ENCODE peak calls at places on chromosomes 12 and 14, in ten cellular contexts. A, Z, T, H, P, R, O, D, J and W are unnamed samples.

GRCh38 chr12:2057041-2057792 is 4.4 kb downstream of the CACNA1C start:
- DNase-seq in A (no peak), Z (no peak), T (peak), H (peak), P (peak), R (no peak), O (peak), D (no peak), J (peak), W (no peak)

GRCh38 chr14:37599527-37600368 is 4.3 kb downstream of the TTC6 start:
- DNase-seq in A (no peak), Z (no peak), T (no peak), H (peak), P (no peak), R (no peak), O (no peak), D (no peak), J (no peak), W (no peak)

GRCh38 chr14:56463491-56463890 is 116.1 kb upstream of the TMEM260 start:
- DNase-seq in A (no peak), Z (no peak), T (no peak), H (no peak), P (no peak), R (no peak), O (no peak), D (no peak), J (no peak), W (no peak)

GRCh38 chr14:80978403-80978802 is 23.0 kb downstream of the TSHR start:
- DNase-seq in A (no peak), Z (no peak), T (no peak), H (no peak), P (no peak), R (no peak), O (no peak), D (no peak), J (no peak), W (no peak)

GRCh38 chr12:47033797-47034555 is 45.4 kb upstream of the PCED1B start:
- DNase-seq in A (no peak), Z (no peak), T (no peak), H (no peak), P (no peak), R (no peak), O (no peak), D (no peak), J (no peak), W (no peak)

GRCh38 chr12:118375348-118375747 is 1.0 kb upstream of the SUDS3 start:
- DNase-seq in A (no peak), Z (no peak), T (no peak), H (no peak), P (no peak), R (no peak), O (no peak), D (no peak), J (no peak), W (no peak)

GRCh38 chr12:98002887-98003493 is 512.4 kb upstream of the TMPO start:
- DNase-seq in A (no peak), Z (no peak), T (peak), H (peak), P (no peak), R (no peak), O (peak), D (peak), J (no peak), W (peak)

GRCh38 chr14:88960528-88960927 is 136.1 kb downstream of the TTC8 start:
- DNase-seq in A (no peak), Z (no peak), T (no peak), H (no peak), P (no peak), R (no peak), O (no peak), D (no peak), J (no peak), W (no peak)

GRCh38 chr14:22266141-22266442 is 322.9 kb downstream of the DAD1 start:
- DNase-seq in A (no peak), Z (no peak), T (peak), H (no peak), P (no peak), R (no peak), O (no peak), D (no peak), J (no peak), W (no peak)

GRCh38 chr12:13288937-13289643 is 92.6 kb downstream of the EMP1 start:
- DNase-seq in A (no peak), Z (no peak), T (no peak), H (no peak), P (no peak), R (no peak), O (no peak), D (no peak), J (peak), W (no peak)

GRCh38 chr14:37708481-37708880 is 113.1 kb downstream of the TTC6 start:
- DNase-seq in A (no peak), Z (no peak), T (peak), H (no peak), P (no peak), R (peak), O (no peak), D (no peak), J (no peak), W (no peak)

GRCh38 chr14:56159066-56159465 is 40.9 kb downstream of the PELI2 start:
- DNase-seq in A (no peak), Z (no peak), T (no peak), H (no peak), P (no peak), R (no peak), O (no peak), D (no peak), J (no peak), W (no peak)

GRCh38 chr12:25119020-25119419 is 75.9 kb downstream of the DNAI7 start:
- DNase-seq in A (no peak), Z (no peak), T (no peak), H (no peak), P (no peak), R (no peak), O (peak), D (no peak), J (no peak), W (no peak)

GRCh38 chr12:29164477-29165163 is 15.5 kb downstream of the FAR2 start:
- DNase-seq in A (no peak), Z (peak), T (peak), H (no peak), P (no peak), R (peak), O (peak), D (no peak), J (no peak), W (peak)

GRCh38 chr14:78029471-78030372 is 140.5 kb upstream of the NRXN3 start:
- DNase-seq in A (no peak), Z (no peak), T (no peak), H (peak), P (no peak), R (no peak), O (no peak), D (no peak), J (no peak), W (no peak)

GRCh38 chr12:78101181-78101876 is 270.6 kb downstream of the NAV3 start:
- DNase-seq in A (no peak), Z (no peak), T (no peak), H (no peak), P (no peak), R (no peak), O (no peak), D (no peak), J (no peak), W (no peak)

GRCh38 chr14:51738754-51739153 is 87.0 kb downstream of the FRMD6 start:
- DNase-seq in A (no peak), Z (no peak), T (no peak), H (peak), P (no peak), R (no peak), O (peak), D (no peak), J (no peak), W (no peak)

GRCh38 chr12:19185262-19185929 is 55.9 kb downstream of the PLEKHA5 start:
- DNase-seq in A (no peak), Z (no peak), T (no peak), H (no peak), P (no peak), R (no peak), O (no peak), D (no peak), J (no peak), W (no peak)

GRCh38 chr12:19183121-19183838 is 53.7 kb downstream of the PLEKHA5 start:
- DNase-seq in A (no peak), Z (no peak), T (peak), H (no peak), P (no peak), R (no peak), O (no peak), D (no peak), J (no peak), W (no peak)

GRCh38 chr12:19177754-19178153 is 48.2 kb downstream of the PLEKHA5 start:
- DNase-seq in A (no peak), Z (no peak), T (peak), H (no peak), P (no peak), R (no peak), O (no peak), D (no peak), J (no peak), W (no peak)

GRCh38 chr12:19179986-19180385 is 50.5 kb downstream of the PLEKHA5 start:
- DNase-seq in A (no peak), Z (no peak), T (no peak), H (no peak), P (no peak), R (no peak), O (no peak), D (no peak), J (no peak), W (no peak)

GRCh38 chr12:19181666-19182426 is 52.3 kb downstream of the PLEKHA5 start:
- DNase-seq in A (no peak), Z (no peak), T (no peak), H (no peak), P (no peak), R (no peak), O (no peak), D (no peak), J (no peak), W (no peak)
- TF ChIP-seq CTCF in A (no peak), Z (no peak), T (peak), H (no peak), P (peak), R (no peak), O (no peak), D (no peak), J (no peak), W (no peak)

GRCh38 chr12:19129486-19130223 is at the start of gene PLEKHA5:
- DNase-seq in A (peak), Z (no peak), T (peak), H (peak), P (peak), R (no peak), O (peak), D (peak), J (peak), W (no peak)
- TF ChIP-seq CTCF in A (no peak), Z (peak), T (peak), H (no peak), P (peak), R (no peak), O (no peak), D (no peak), J (no peak), W (no peak)

GRCh38 chr12:32822344-32822743 is 66.6 kb upstream of the YARS2 start:
- DNase-seq in A (no peak), Z (no peak), T (no peak), H (no peak), P (no peak), R (no peak), O (no peak), D (no peak), J (no peak), W (no peak)
- TF ChIP-seq CTCF in A (no peak), Z (no peak), T (no peak), H (no peak), P (no peak), R (no peak), O (no peak), D (no peak), J (no peak), W (no peak)

DNA sequence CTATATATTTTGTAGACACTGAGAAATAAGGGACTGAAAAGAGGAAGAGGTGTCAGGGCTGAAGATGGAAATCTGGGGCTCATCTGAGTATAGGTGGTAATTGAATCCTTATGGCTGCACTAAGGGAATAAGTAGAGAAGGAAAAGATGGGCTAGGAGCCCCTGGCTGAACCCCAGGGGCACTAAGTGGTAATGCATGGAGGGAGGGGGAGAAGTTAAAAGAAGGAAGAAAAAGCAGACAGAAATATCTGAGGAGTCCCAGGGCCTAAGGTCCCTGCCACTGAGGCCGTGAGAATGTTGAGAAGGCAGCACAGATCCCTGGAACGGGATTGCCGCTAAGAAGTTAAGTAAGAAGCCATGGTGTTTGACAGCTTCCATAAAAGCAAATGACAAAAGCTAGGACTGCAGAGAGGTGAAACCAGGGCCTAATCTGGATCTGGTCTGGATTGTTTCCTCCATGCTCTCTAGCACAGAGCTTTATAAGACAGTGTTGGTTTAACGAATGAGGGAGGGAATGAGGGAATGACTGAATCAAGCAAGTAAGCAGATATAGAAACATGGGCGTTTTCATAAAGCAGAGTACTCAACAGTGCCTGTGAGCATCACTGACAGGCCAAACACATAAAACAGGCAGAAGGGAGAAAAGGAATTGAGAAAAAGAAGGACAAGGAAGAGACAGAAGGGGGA is 92.9 kb downstream of the HMGA2 start:
- DNase-seq in A (no peak), Z (no peak), T (no peak), H (no peak), P (no peak), R (no peak), O (no peak), D (no peak), J (no peak), W (no peak)
- TF ChIP-seq CTCF in A (no peak), Z (no peak), T (no peak), H (no peak), P (no peak), R (no peak), O (no peak), D (no peak), J (no peak), W (no peak)

GRCh38 chr14:99667045-99667444 is 17.1 kb upstream of the CYP46A1 start:
- DNase-seq in A (no peak), Z (no peak), T (no peak), H (no peak), P (no peak), R (no peak), O (no peak), D (no peak), J (no peak), W (no peak)

GRCh38 chr14:99666533-99666932 is 17.6 kb upstream of the CYP46A1 start:
- DNase-seq in A (no peak), Z (no peak), T (no peak), H (no peak), P (no peak), R (no peak), O (no peak), D (no peak), J (no peak), W (no peak)

GRCh38 chr14:99664636-99665273 is 19.3 kb upstream of the CYP46A1 start:
- DNase-seq in A (no peak), Z (no peak), T (no peak), H (no peak), P (no peak), R (no peak), O (no peak), D (no peak), J (no peak), W (no peak)

GRCh38 chr14:99662846-99663245 is 17.9 kb downstream of the HHIPL1 start:
- DNase-seq in A (no peak), Z (no peak), T (no peak), H (no peak), P (no peak), R (no peak), O (no peak), D (no peak), J (no peak), W (no peak)

DNA sequence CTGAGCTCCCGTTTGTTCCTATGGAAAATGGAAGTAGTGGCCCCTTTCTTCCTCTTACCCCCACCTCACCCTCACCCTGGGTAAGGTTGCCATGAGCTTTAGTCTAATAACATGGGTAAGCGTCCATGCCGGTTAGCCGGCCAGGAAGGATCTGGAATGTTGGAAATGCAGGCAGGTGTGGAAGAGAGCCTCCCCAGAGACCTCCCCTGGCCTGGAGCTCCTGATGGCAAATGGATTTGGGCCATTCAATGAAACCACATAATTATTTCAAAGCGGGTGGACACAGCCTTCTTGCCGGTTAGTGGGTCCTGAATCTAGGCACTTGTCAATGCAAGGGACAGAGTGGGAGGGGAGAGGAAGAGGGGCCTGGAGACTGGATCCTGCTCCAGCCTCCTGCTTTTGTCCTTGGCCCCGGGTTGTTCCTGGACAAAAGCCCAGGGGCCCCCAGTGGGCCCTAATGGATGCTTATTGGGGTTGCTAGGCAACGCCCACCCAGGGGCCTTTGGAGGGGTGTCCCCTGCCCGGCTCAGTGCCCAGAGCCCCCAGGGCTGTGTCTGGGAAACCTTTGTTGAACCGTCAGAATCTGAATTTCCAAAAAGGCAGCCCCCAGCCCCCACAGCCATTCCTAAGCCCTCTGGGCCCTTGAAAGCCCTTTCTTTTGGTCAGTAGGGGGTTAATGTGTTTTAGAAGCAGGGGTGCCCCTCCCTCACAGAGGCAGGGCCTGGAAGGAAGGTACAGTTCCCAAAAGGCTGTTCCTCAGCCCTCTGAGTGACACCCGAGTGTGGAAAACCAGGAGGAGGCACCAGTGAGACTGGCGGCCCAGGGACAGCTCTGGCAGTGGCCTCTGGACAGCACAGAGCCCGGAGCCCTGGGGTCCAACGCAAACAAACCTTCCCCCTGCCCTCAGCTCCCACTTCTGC is 19.0 kb downstream of the HHIPL1 start:
- DNase-seq in A (no peak), Z (no peak), T (no peak), H (peak), P (no peak), R (no peak), O (no peak), D (no peak), J (no peak), W (no peak)
- TF ChIP-seq CTCF in A (no peak), Z (no peak), T (no peak), H (no peak), P (no peak), R (no peak), O (no peak), D (no peak), J (no peak), W (no peak)

DNA sequence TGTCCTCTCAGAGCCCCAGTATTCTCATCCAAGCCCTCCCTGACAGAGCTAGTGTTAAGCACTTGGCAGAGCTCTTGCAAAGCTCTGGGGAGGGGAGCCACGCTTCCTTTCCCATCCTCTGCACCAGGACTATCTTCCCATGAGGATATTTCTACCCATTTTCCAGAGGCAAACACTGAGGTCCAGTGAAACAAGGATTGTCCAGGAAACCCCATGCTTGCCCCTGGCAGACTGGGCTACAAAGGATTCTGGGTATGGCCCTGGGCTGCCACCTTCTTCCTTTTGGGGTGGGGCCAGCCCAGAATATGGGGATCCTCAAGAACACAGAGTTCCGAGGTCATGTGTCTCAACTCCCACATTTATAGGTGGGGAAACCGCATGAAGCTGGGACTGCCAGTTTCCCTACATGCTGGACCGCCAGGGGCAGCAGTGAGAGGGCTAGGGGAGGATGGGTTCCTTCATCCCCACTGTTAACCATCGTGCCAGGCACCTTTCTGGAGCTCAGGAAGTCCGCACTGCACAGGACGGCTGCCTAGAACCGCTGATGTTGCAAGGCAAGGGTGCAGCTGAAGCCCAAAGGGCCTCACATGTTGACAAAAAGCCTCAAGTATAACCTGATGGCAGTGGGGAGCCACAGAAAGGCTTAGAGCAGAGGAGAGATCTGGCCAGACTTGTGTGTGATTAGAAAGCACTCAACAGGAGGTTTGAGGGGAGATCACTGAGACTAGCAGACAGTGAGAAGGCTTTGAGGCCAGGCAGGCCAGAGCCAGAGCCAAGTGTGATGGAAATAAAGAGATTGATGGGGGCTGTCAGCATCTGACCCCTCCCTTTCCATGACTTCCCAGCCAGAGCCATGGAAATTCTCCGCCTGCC is 5.5 kb upstream of the CCDC85C start:
- DNase-seq in A (no peak), Z (no peak), T (peak), H (no peak), P (no peak), R (no peak), O (no peak), D (no peak), J (no peak), W (no peak)
- TF ChIP-seq CTCF in A (no peak), Z (no peak), T (peak), H (no peak), P (no peak), R (no peak), O (peak), D (no peak), J (no peak), W (peak)

GRCh38 chr14:58884442-58884841 is 246.7 kb downstream of the DACT1 start:
- DNase-seq in A (no peak), Z (no peak), T (no peak), H (no peak), P (no peak), R (no peak), O (no peak), D (no peak), J (no peak), W (no peak)
- TF ChIP-seq CTCF in A (no peak), Z (peak), T (peak), H (no peak), P (peak), R (peak), O (peak), D (no peak), J (no peak), W (peak)

DNA sequence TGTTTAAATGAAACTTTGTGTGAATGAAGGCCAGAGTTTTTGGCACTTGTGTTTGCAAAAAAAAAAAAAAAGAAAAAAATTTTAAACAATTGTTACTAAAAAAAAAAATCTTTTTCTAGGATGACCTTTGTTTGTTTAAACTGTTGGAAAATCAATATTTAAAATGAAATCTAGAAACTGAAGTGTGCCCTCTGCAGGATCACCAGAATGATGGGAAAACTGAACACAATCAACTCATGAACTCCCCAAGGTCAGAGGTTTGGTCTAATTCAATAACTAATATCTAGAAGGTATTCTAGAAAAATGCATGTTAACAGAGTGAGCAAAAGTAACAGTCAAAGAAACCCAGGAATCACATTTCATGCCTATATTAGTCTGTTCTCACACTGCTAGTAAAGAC is 448.9 kb downstream of the FLRT2 start:
- DNase-seq in A (no peak), Z (no peak), T (no peak), H (no peak), P (no peak), R (no peak), O (no peak), D (no peak), J (no peak), W (no peak)
- TF ChIP-seq CTCF in A (no peak), Z (no peak), T (no peak), H (no peak), P (no peak), R (no peak), O (no peak), D (no peak), J (no peak), W (no peak)

GRCh38 chr14:32469388-32470160 is 140.5 kb downstream of the AKAP6 start:
- DNase-seq in A (no peak), Z (peak), T (peak), H (no peak), P (no peak), R (no peak), O (peak), D (no peak), J (no peak), W (no peak)
- TF ChIP-seq CTCF in A (no peak), Z (peak), T (peak), H (no peak), P (peak), R (peak), O (peak), D (no peak), J (peak), W (peak)